ENCODE peak calls at places on chromosomes 13 and 19, in six cellular contexts. F, X, T, G, K and V are unnamed samples.
A peak's percentile ranks its signal among the peaks of the same experiment; 100 is the strongest.

GRCh38 chr13:112692104-112692503 is 2.3 kb downstream of the ATP11A start:
- DNase-seq in F (no peak), X (no peak), T (no peak), G (no peak), K (peak; percentile 7), V (no peak)

GRCh38 chr13:26473571-26474230 is 83.8 kb upstream of the WASF3 start:
- DNase-seq in F (no peak), X (peak; percentile 67), T (no peak), G (no peak), K (no peak), V (peak; percentile 43)

GRCh38 chr13:30466841-30467252 is 1.1 kb upstream of the HMGB1 start:
- DNase-seq in F (no peak), X (no peak), T (no peak), G (no peak), K (no peak), V (no peak)

GRCh38 chr13:113052206-113052605 is 53.4 kb upstream of the F7 start:
- DNase-seq in F (no peak), X (no peak), T (no peak), G (no peak), K (no peak), V (no peak)

GRCh38 chr19:46426506-46427162 is 2.1 kb downstream of the PNMA8C start:
- DNase-seq in F (no peak), X (peak; percentile 48), T (no peak), G (peak; percentile 46), K (peak; percentile 87), V (peak; percentile 95)

GRCh38 chr13:32195713-32196112 is 119.5 kb downstream of the ZAR1L start:
- DNase-seq in F (no peak), X (no peak), T (no peak), G (no peak), K (no peak), V (no peak)

GRCh38 chr13:58480011-58480410 is 848.5 kb downstream of the PCDH17 start:
- DNase-seq in F (no peak), X (no peak), T (no peak), G (no peak), K (no peak), V (no peak)

GRCh38 chr13:20416223-20416622 is 109.4 kb downstream of the CRYL1 start:
- DNase-seq in F (no peak), X (no peak), T (no peak), G (no peak), K (no peak), V (no peak)

GRCh38 chr19:33756177-33756576 is 40.5 kb upstream of the KCTD15 start:
- DNase-seq in F (no peak), X (no peak), T (no peak), G (no peak), K (no peak), V (no peak)

GRCh38 chr19:38559428-38560401 is 58.0 kb downstream of the MAP4K1 start:
- DNase-seq in F (no peak), X (no peak), T (no peak), G (no peak), K (no peak), V (no peak)

GRCh38 chr13:113123226-113124150 is 889 bp downstream of the F10 start:
- DNase-seq in F (no peak), X (no peak), T (no peak), G (no peak), K (peak; percentile 53), V (peak; percentile 76)

GRCh38 chr19:6660930-6661329 is 9.0 kb downstream of the TNFSF14 start:
- DNase-seq in F (no peak), X (no peak), T (no peak), G (no peak), K (peak; percentile 23), V (peak; percentile 72)

GRCh38 chr19:13208131-13208963 is 58.1 kb downstream of the IER2 start:
- DNase-seq in F (peak; percentile 31), X (no peak), T (no peak), G (peak; percentile 44), K (no peak), V (peak; percentile 55)